ENCODE peak calls at places on chromosome 16, in six cellular contexts. One of them, this sample, is unnamed.
A peak's percentile ranks its signal among the peaks of the same experiment; 100 is the strongest.

GRCh38 chr16:87790278-87791023 is 24.7 kb upstream of the KLHDC4 start:
- DNase-seq in heart left ventricle: peak; percentile 40
- DNase-seq in Panc1: no peak
- DNase-seq in lung: no peak
- DNase-seq in Karpas-422: no peak
- DNase-seq in A549: peak; percentile 94
- DNase-seq in this sample: no peak

GRCh38 chr16:30958164-30959083 is 870 bp downstream of the SETD1A start:
- DNase-seq in A549: peak; percentile 67
- DNase-seq in lung: peak; percentile 52
- DNase-seq in heart left ventricle: no peak
- DNase-seq in Karpas-422: peak; percentile 80
- DNase-seq in Panc1: no peak
- DNase-seq in this sample: no peak

GRCh38 chr16:5790512-5790911 is 692.9 kb upstream of the EEF2KMT start:
- DNase-seq in lung: no peak
- DNase-seq in heart left ventricle: no peak
- DNase-seq in Panc1: no peak
- DNase-seq in Karpas-422: no peak
- DNase-seq in A549: no peak
- DNase-seq in this sample: no peak

GRCh38 chr16:66937725-66938337 is 2.5 kb downstream of the CES2 start:
- DNase-seq in heart left ventricle: no peak
- DNase-seq in Karpas-422: no peak
- DNase-seq in A549: no peak
- DNase-seq in lung: no peak
- DNase-seq in Panc1: no peak
- DNase-seq in this sample: no peak

GRCh38 chr16:87661561-87661960 is 59.3 kb downstream of the JPH3 start:
- DNase-seq in Karpas-422: peak; percentile 79
- DNase-seq in heart left ventricle: peak; percentile 39
- DNase-seq in lung: no peak
- DNase-seq in Panc1: no peak
- DNase-seq in A549: peak; percentile 37
- DNase-seq in this sample: peak; percentile 29

GRCh38 chr16:3035972-3036725 is 595 bp downstream of the BICDL2 start:
- DNase-seq in Karpas-422: no peak
- DNase-seq in lung: no peak
- DNase-seq in A549: no peak
- DNase-seq in Panc1: no peak
- DNase-seq in heart left ventricle: no peak
- DNase-seq in this sample: no peak

GRCh38 chr16:12163970-12164369 is 187.4 kb downstream of the SNX29 start:
- DNase-seq in Karpas-422: no peak
- DNase-seq in lung: no peak
- DNase-seq in Panc1: no peak
- DNase-seq in heart left ventricle: no peak
- DNase-seq in A549: no peak
- DNase-seq in this sample: no peak

GRCh38 chr16:70396209-70396904 is 42.5 kb downstream of the ST3GAL2 start:
- DNase-seq in lung: no peak
- DNase-seq in heart left ventricle: no peak
- DNase-seq in Panc1: no peak
- DNase-seq in A549: peak; percentile 41
- DNase-seq in Karpas-422: peak; percentile 65
- DNase-seq in this sample: no peak

GRCh38 chr16:87076950-87077749 is 240.0 kb downstream of the C16orf95 start:
- DNase-seq in A549: peak; percentile 79
- DNase-seq in Panc1: no peak
- DNase-seq in lung: peak; percentile 36
- DNase-seq in Karpas-422: peak; percentile 89
- DNase-seq in heart left ventricle: no peak
- DNase-seq in this sample: peak; percentile 32

GRCh38 chr16:67406111-67406593 is 10.1 kb downstream of the ZDHHC1 start:
- DNase-seq in lung: no peak
- DNase-seq in heart left ventricle: no peak
- DNase-seq in A549: no peak
- DNase-seq in Panc1: no peak
- DNase-seq in Karpas-422: no peak
- DNase-seq in this sample: no peak

GRCh38 chr16:48158296-48158695 is 2.5 kb upstream of the ABCC12 start:
- DNase-seq in lung: no peak
- DNase-seq in Panc1: no peak
- DNase-seq in A549: peak; percentile 64
- DNase-seq in Karpas-422: peak; percentile 64
- DNase-seq in heart left ventricle: no peak
- DNase-seq in this sample: peak; percentile 55

GRCh38 chr16:11370084-11370931 is 25.0 kb downstream of the RMI2 start:
- DNase-seq in A549: no peak
- DNase-seq in lung: no peak
- DNase-seq in Karpas-422: peak; percentile 94
- DNase-seq in Panc1: no peak
- DNase-seq in heart left ventricle: no peak
- DNase-seq in this sample: no peak

GRCh38 chr16:86931410-86931941 is 353.1 kb downstream of the FOXL1 start:
- DNase-seq in heart left ventricle: peak; percentile 71
- DNase-seq in Panc1: no peak
- DNase-seq in lung: no peak
- DNase-seq in A549: no peak
- DNase-seq in Karpas-422: no peak
- DNase-seq in this sample: peak; percentile 86

GRCh38 chr16:5622234-5622884 is 524.8 kb upstream of the EEF2KMT start:
- DNase-seq in A549: no peak
- DNase-seq in Panc1: no peak
- DNase-seq in Karpas-422: no peak
- DNase-seq in lung: no peak
- DNase-seq in heart left ventricle: no peak
- DNase-seq in this sample: no peak

GRCh38 chr16:66389256-66390175 is 23.0 kb downstream of the CDH5 start:
- DNase-seq in heart left ventricle: no peak
- DNase-seq in Karpas-422: no peak
- DNase-seq in A549: no peak
- DNase-seq in Panc1: no peak
- DNase-seq in lung: no peak
- DNase-seq in this sample: no peak

GRCh38 chr16:35750157-35750689 is 2290.8 kb downstream of the TP53TG3F start:
- DNase-seq in Panc1: no peak
- DNase-seq in heart left ventricle: no peak
- DNase-seq in lung: peak; percentile 24
- DNase-seq in A549: no peak
- DNase-seq in Karpas-422: no peak
- DNase-seq in this sample: no peak

GRCh38 chr16:68300736-68301459 is 9.8 kb downstream of the SLC7A6OS start:
- DNase-seq in heart left ventricle: no peak
- DNase-seq in Panc1: no peak
- DNase-seq in lung: no peak
- DNase-seq in Karpas-422: no peak
- DNase-seq in A549: no peak
- DNase-seq in this sample: no peak

GRCh38 chr16:57167951-57168350 is 17.9 kb downstream of the PSME3IP1 start:
- DNase-seq in A549: peak; percentile 73
- DNase-seq in Panc1: no peak
- DNase-seq in Karpas-422: peak; percentile 78
- DNase-seq in heart left ventricle: no peak
- DNase-seq in lung: no peak
- DNase-seq in this sample: peak; percentile 57

GRCh38 chr16:12784076-12784475 is 19.6 kb downstream of the CPPED1 start:
- DNase-seq in Panc1: no peak
- DNase-seq in lung: no peak
- DNase-seq in A549: peak; percentile 13
- DNase-seq in Karpas-422: no peak
- DNase-seq in heart left ventricle: no peak
- DNase-seq in this sample: peak; percentile 14

GRCh38 chr16:64144612-64145011 is 977.3 kb downstream of the CDH11 start:
- DNase-seq in A549: no peak
- DNase-seq in Karpas-422: no peak
- DNase-seq in heart left ventricle: no peak
- DNase-seq in lung: no peak
- DNase-seq in Panc1: no peak
- DNase-seq in this sample: no peak

GRCh38 chr16:49081556-49081955 is 200.1 kb downstream of the CBLN1 start:
- DNase-seq in A549: no peak
- DNase-seq in heart left ventricle: no peak
- DNase-seq in Panc1: no peak
- DNase-seq in Karpas-422: no peak
- DNase-seq in lung: no peak
- DNase-seq in this sample: no peak

GRCh38 chr16:1063728-1064127 is 8.8 kb upstream of the SSTR5 start:
- DNase-seq in lung: no peak
- DNase-seq in Karpas-422: no peak
- DNase-seq in Panc1: no peak
- DNase-seq in heart left ventricle: no peak
- DNase-seq in A549: no peak
- DNase-seq in this sample: no peak

GRCh38 chr16:1060416-1061340 is 11.9 kb upstream of the SSTR5 start:
- DNase-seq in A549: no peak
- DNase-seq in lung: no peak
- DNase-seq in Karpas-422: no peak
- DNase-seq in heart left ventricle: no peak
- DNase-seq in Panc1: no peak
- DNase-seq in this sample: no peak

GRCh38 chr16:1062895-1063294 is 9.7 kb upstream of the SSTR5 start:
- DNase-seq in A549: no peak
- DNase-seq in heart left ventricle: no peak
- DNase-seq in Karpas-422: no peak
- DNase-seq in Panc1: no peak
- DNase-seq in lung: no peak
- DNase-seq in this sample: no peak

GRCh38 chr16:1059310-1059709 is 13.2 kb upstream of the SSTR5 start:
- DNase-seq in A549: no peak
- DNase-seq in Karpas-422: no peak
- DNase-seq in heart left ventricle: no peak
- DNase-seq in Panc1: no peak
- DNase-seq in lung: no peak
- DNase-seq in this sample: no peak

DNA sequence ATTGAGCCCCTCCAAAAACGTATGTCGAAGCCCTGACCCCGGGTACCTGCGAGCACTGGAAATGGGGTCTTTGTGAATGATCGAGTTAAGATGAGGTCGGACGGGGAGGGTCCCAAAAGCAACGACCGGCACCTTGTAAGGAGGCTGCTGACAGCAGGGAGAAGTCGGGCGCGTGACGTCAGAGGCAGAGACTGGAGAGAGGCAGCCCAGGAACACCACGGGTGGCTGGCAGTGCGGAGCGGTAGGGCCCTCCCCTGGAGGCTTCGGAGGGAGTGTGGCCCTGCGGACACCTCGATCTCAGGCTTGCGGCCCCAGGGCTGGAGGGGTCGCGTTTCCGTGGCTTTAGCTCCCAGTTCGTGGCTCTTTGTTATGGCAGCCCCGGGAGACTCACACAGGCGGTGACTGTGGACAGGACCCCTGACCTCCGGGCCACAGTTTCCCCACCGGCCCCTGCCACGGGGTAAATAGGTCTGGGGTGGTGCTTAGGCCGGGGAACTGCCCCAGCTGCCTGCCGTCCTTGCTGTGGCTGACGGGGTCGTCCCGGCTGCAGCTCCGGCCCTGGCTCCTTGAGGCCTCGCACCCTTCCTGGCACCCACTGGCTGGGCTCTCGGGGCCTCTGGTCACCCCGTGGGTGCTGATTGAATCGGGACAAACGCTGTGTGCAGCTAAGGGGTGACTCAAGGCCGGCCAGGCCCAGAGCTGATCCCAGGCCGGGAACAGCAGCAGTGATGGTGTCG is 10.6 kb upstream of the SSTR5 start:
- DNase-seq in heart left ventricle: no peak
- DNase-seq in lung: no peak
- DNase-seq in A549: no peak
- DNase-seq in Karpas-422: no peak
- DNase-seq in Panc1: no peak
- DNase-seq in this sample: no peak
- H3K4me3 ChIP-seq in heart left ventricle: no peak overlapping the region
- H3K4me3 ChIP-seq in lung: no peak overlapping the region
- H3K4me3 ChIP-seq in A549: no peak overlapping the region
- H3K4me3 ChIP-seq in Karpas-422: no peak overlapping the region
- H3K4me3 ChIP-seq in Panc1: no peak overlapping the region
- H3K4me3 ChIP-seq in this sample: no peak overlapping the region

GRCh38 chr16:19555938-19556778 is 655 bp downstream of the VPS35L start:
- DNase-seq in Karpas-422: peak; percentile 52
- DNase-seq in heart left ventricle: no peak
- DNase-seq in Panc1: peak; percentile 84
- DNase-seq in lung: no peak
- DNase-seq in A549: peak; percentile 68
- DNase-seq in this sample: peak; percentile 11
- H3K27ac ChIP-seq in Karpas-422: peak overlapping the region; percentile 20
- H3K27ac ChIP-seq in heart left ventricle: peak overlapping the region; percentile 87
- H3K27ac ChIP-seq in Panc1: peak overlapping the region; percentile 98
- H3K27ac ChIP-seq in lung: peak overlapping the region; percentile 67
- H3K27ac ChIP-seq in A549: peak overlapping the region; percentile 93
- H3K27ac ChIP-seq in this sample: peak overlapping the region; percentile 82

DNA sequence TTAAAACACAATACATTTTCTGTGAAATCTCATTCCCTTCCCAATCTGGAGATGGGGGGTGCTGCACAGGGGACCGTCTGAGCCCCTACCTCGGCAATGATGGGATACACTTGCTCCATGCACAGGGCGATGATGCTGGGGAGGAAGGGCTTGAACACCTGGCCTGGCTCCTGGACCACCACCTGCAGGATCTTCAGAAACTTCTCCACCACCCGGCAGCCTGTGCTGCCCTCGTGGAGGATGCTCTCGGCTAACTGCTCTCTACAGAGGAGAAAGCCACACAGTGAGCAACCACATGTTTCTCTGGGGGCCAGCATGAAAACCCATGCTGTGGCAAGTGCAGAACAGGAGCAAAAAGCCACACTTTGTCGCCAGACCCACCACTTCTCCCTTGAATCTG is 42.4 kb upstream of the GSG1L start:
- DNase-seq in lung: no peak
- DNase-seq in A549: no peak
- DNase-seq in Karpas-422: no peak
- DNase-seq in Panc1: no peak
- DNase-seq in heart left ventricle: no peak
- DNase-seq in this sample: no peak
- H3K4me3 ChIP-seq in lung: no peak overlapping the region
- H3K4me3 ChIP-seq in A549: no peak overlapping the region
- H3K4me3 ChIP-seq in Karpas-422: no peak overlapping the region
- H3K4me3 ChIP-seq in Panc1: no peak overlapping the region
- H3K4me3 ChIP-seq in heart left ventricle: no peak overlapping the region
- H3K4me3 ChIP-seq in this sample: no peak overlapping the region

GRCh38 chr16:72903176-72903575 is 144.8 kb downstream of the ZFHX3 start:
- DNase-seq in Panc1: no peak
- DNase-seq in lung: no peak
- DNase-seq in Karpas-422: no peak
- DNase-seq in A549: no peak
- DNase-seq in heart left ventricle: no peak
- DNase-seq in this sample: no peak
- H3K27ac ChIP-seq in Panc1: no peak overlapping the region
- H3K27ac ChIP-seq in lung: no peak overlapping the region
- H3K27ac ChIP-seq in Karpas-422: no peak overlapping the region
- H3K27ac ChIP-seq in A549: no peak overlapping the region
- H3K27ac ChIP-seq in heart left ventricle: no peak overlapping the region
- H3K27ac ChIP-seq in this sample: no peak overlapping the region

GRCh38 chr16:28623172-28623711 is 13.4 kb upstream of the SULT1A1 start:
- DNase-seq in lung: peak; percentile 57
- DNase-seq in Karpas-422: peak; percentile 97
- DNase-seq in heart left ventricle: no peak
- DNase-seq in A549: peak; percentile 32
- DNase-seq in Panc1: no peak
- DNase-seq in this sample: no peak
- H3K4me3 ChIP-seq in lung: peak overlapping the region; percentile 50
- H3K4me3 ChIP-seq in Karpas-422: peak overlapping the region; percentile 80
- H3K4me3 ChIP-seq in heart left ventricle: peak overlapping the region; percentile 29
- H3K4me3 ChIP-seq in A549: peak overlapping the region; percentile 49
- H3K4me3 ChIP-seq in Panc1: peak overlapping the region; percentile 33
- H3K4me3 ChIP-seq in this sample: peak overlapping the region; percentile 31